ENCODE peak calls at places on chromosomes 16 and 17, in eight cellular contexts. E is hypothalamus; X is GM23338; Z is activated naive CD4-positive, alpha-beta T cell; R is EH; Q is posterior cingulate gyrus; V is HCT116; B is bronchial epithelial cell. S is an unnamed sample.

GRCh38 chr17:981292-981658 is 1.7 kb upstream of the NXN start:
- DNase-seq in Q (no peak), Z (no peak), B (no peak), R (no peak), V (no peak), E (no peak), X (no peak), S (no peak)

GRCh38 chr16:3920206-3920605 is 39.7 kb upstream of the CREBBP start:
- DNase-seq in Z (no peak), X (no peak), R (no peak), Q (no peak), V (no peak), B (no peak), E (no peak), S (no peak)

GRCh38 chr17:57869599-57870282 is 19.9 kb upstream of the MRPS23 start:
- DNase-seq in R (peak), E (no peak), Q (peak), Z (no peak), X (no peak), B (peak), V (no peak), S (peak)

GRCh38 chr17:31320791-31321190 is 631 bp downstream of the EVI2A start:
- DNase-seq in R (peak), B (no peak), E (no peak), V (no peak), Q (no peak), X (no peak), Z (no peak), S (peak)

GRCh38 chr17:32518856-32519768 is 32.3 kb downstream of the CDK5R1 start:
- DNase-seq in B (peak), Z (no peak), V (no peak), E (no peak), R (peak), Q (peak), X (peak), S (peak)

GRCh38 chr17:48269209-48269608 is 160.8 kb downstream of the SKAP1 start:
- DNase-seq in Q (no peak), E (no peak), X (no peak), R (no peak), V (no peak), B (no peak), Z (no peak), S (no peak)

GRCh38 chr16:19130852-19131808 is 17.4 kb downstream of the ITPRIPL2 start:
- DNase-seq in E (peak), Z (no peak), X (peak), Q (no peak), V (no peak), R (peak), B (peak), S (peak)

GRCh38 chr17:60554377-60554788 is 28.3 kb upstream of the APPBP2 start:
- DNase-seq in E (no peak), Q (no peak), X (no peak), R (peak), Z (no peak), B (peak), V (no peak), S (peak)

GRCh38 chr17:17435323-17435722 is 41.5 kb upstream of the MED9 start:
- DNase-seq in R (peak), Q (no peak), E (no peak), X (no peak), V (no peak), B (peak), Z (no peak), S (peak)

GRCh38 chr17:66944365-66945203 is 19.9 kb upstream of the CACNG4 start:
- DNase-seq in B (peak), V (no peak), R (no peak), X (peak), E (no peak), Z (no peak), Q (no peak), S (no peak)

GRCh38 chr17:76537578-76538280 is at the start of gene CYGB:
- DNase-seq in Q (no peak), V (no peak), R (no peak), B (no peak), Z (no peak), X (peak), E (no peak), S (no peak)

GRCh38 chr17:55347341-55347740 is 74.3 kb downstream of the MMD start:
- DNase-seq in E (no peak), Z (no peak), R (no peak), X (no peak), Q (no peak), B (no peak), V (no peak), S (peak)

GRCh38 chr17:36900130-36900590 is 37.1 kb upstream of the LHX1 start:
- DNase-seq in B (no peak), X (no peak), E (no peak), V (no peak), Q (no peak), Z (no peak), R (no peak), S (no peak)

GRCh38 chr16:9107025-9107970 is 15.9 kb downstream of the HAPSTR1 start:
- DNase-seq in R (no peak), V (no peak), X (no peak), B (no peak), Z (no peak), Q (no peak), E (no peak), S (peak)

GRCh38 chr16:10902999-10903398 is 26.0 kb downstream of the CIITA start:
- DNase-seq in V (no peak), E (no peak), X (no peak), R (no peak), Z (no peak), B (no peak), Q (no peak), S (no peak)

GRCh38 chr17:69466905-69467630 is 52.6 kb downstream of the MAP2K6 start:
- DNase-seq in E (no peak), B (peak), Z (no peak), Q (no peak), R (no peak), X (peak), V (no peak), S (peak)

GRCh38 chr17:2175294-2175628 is 120.4 kb downstream of the HIC1 start:
- DNase-seq in B (no peak), E (no peak), V (no peak), Q (no peak), X (no peak), Z (no peak), R (no peak), S (peak)

GRCh38 chr17:58679263-58680037 is 12.4 kb downstream of the TEX14 start:
- DNase-seq in E (no peak), B (peak), R (peak), X (peak), Z (no peak), V (peak), Q (no peak), S (no peak)

GRCh38 chr16:9557713-9558112 is 466.3 kb downstream of the HAPSTR1 start:
- DNase-seq in B (no peak), R (no peak), Q (no peak), V (no peak), E (no peak), Z (no peak), X (no peak), S (no peak)

GRCh38 chr17:65742433-65743312 is 181.2 kb upstream of the AXIN2 start:
- DNase-seq in Z (no peak), B (peak), Q (no peak), V (peak), X (peak), E (no peak), R (peak), S (peak)

GRCh38 chr16:1125471-1125870 is 27.4 kb upstream of the CACNA1H start:
- DNase-seq in Q (peak), Z (no peak), V (peak), X (no peak), E (no peak), B (peak), R (peak), S (peak)

GRCh38 chr16:50627419-50627818 is 53.7 kb downstream of the SNX20 start:
- DNase-seq in B (peak), R (peak), X (peak), V (no peak), Z (no peak), Q (peak), E (no peak), S (peak)

GRCh38 chr17:8155341-8156173 is 3.4 kb upstream of the PER1 start:
- DNase-seq in Q (peak), E (no peak), X (peak), B (peak), V (no peak), R (no peak), Z (no peak), S (no peak)

GRCh38 chr16:19940195-19940594 is 55.5 kb upstream of the GPRC5B start:
- DNase-seq in X (no peak), V (no peak), R (no peak), E (no peak), Q (no peak), Z (no peak), B (no peak), S (no peak)

GRCh38 chr17:13833921-13834320 is 232.2 kb upstream of the HS3ST3A1 start:
- DNase-seq in X (no peak), Q (no peak), B (no peak), E (no peak), R (peak), Z (no peak), V (no peak), S (peak)

GRCh38 chr16:49588729-49589384 is 215.3 kb downstream of the C16orf78 start:
- DNase-seq in R (no peak), X (peak), B (peak), V (no peak), Q (no peak), E (no peak), Z (no peak), S (no peak)

GRCh38 chr16:79928142-79928735 is 327.7 kb upstream of the MAF start:
- DNase-seq in Q (no peak), B (no peak), E (no peak), V (no peak), X (no peak), Z (no peak), R (no peak), S (no peak)

GRCh38 chr17:28528329-28529011 is 22.3 kb downstream of the FOXN1 start:
- DNase-seq in Z (no peak), V (no peak), R (peak), X (peak), E (no peak), Q (peak), B (peak), S (peak)

GRCh38 chr17:78366109-78366848 is 6.4 kb upstream of the SOCS3 start:
- DNase-seq in E (no peak), B (no peak), R (peak), V (no peak), Q (no peak), Z (no peak), X (peak), S (no peak)

GRCh38 chr17:43949777-43950176 is 4.0 kb downstream of the PYY start:
- DNase-seq in X (no peak), E (no peak), V (no peak), R (peak), B (no peak), Z (no peak), Q (no peak), S (peak)

GRCh38 chr17:73711184-73711583 is 66.9 kb upstream of the SDK2 start:
- DNase-seq in R (no peak), E (no peak), V (no peak), B (no peak), X (no peak), Z (no peak), Q (no peak), S (no peak)

GRCh38 chr17:82205720-82206508 is 6.7 kb downstream of the CCDC57 start:
- DNase-seq in V (peak), Z (peak), X (peak), R (peak), Q (peak), B (peak), E (peak), S (peak)

GRCh38 chr17:80604007-80604728 is 59.5 kb downstream of the RPTOR start:
- DNase-seq in V (no peak), E (no peak), Z (no peak), R (no peak), B (no peak), Q (no peak), X (no peak), S (no peak)

S was measured in AG10803.